ENCODE peak calls at places on chromosomes 2 and 18, in nine cellular contexts. One of them, this sample, is unnamed.

GRCh38 chr2:216695401-216695821 is at the start of gene IGFBP5:
- DNase-seq in right lobe of liver: peak; percentile 68
- DNase-seq in BJ: no peak
- DNase-seq in IMR-90: peak; percentile 94
- DNase-seq in choroid plexus epithelial cell: peak; percentile 94
- DNase-seq in transverse colon: peak; percentile 75
- DNase-seq in PC-9: peak; percentile 43
- DNase-seq in neural progenitor cell: peak; percentile 94
- DNase-seq in fibroblast of lung: peak; percentile 91
- DNase-seq in this sample: peak; percentile 84

GRCh38 chr2:143058795-143059194 is 70.4 kb upstream of the ARHGAP15 start:
- DNase-seq in right lobe of liver: no peak
- DNase-seq in BJ: no peak
- DNase-seq in IMR-90: no peak
- DNase-seq in choroid plexus epithelial cell: peak; percentile 17
- DNase-seq in transverse colon: no peak
- DNase-seq in PC-9: no peak
- DNase-seq in neural progenitor cell: no peak
- DNase-seq in fibroblast of lung: no peak
- DNase-seq in this sample: no peak

GRCh38 chr2:20534913-20535801 is 88.3 kb downstream of the RHOB start:
- DNase-seq in right lobe of liver: no peak
- DNase-seq in BJ: no peak
- DNase-seq in IMR-90: no peak
- DNase-seq in choroid plexus epithelial cell: no peak
- DNase-seq in transverse colon: no peak
- DNase-seq in PC-9: no peak
- DNase-seq in neural progenitor cell: no peak
- DNase-seq in fibroblast of lung: no peak
- DNase-seq in this sample: no peak

GRCh38 chr2:237280235-237280634 is 133.7 kb downstream of the COL6A3 start:
- DNase-seq in right lobe of liver: no peak
- DNase-seq in BJ: peak; percentile 97
- DNase-seq in IMR-90: peak; percentile 99
- DNase-seq in choroid plexus epithelial cell: peak; percentile 97
- DNase-seq in transverse colon: no peak
- DNase-seq in PC-9: no peak
- DNase-seq in neural progenitor cell: no peak
- DNase-seq in fibroblast of lung: peak; percentile 99
- DNase-seq in this sample: peak; percentile 92

GRCh38 chr2:200042102-200042735 is 86.8 kb downstream of the MAIP1 start:
- DNase-seq in right lobe of liver: no peak
- DNase-seq in BJ: peak; percentile 47
- DNase-seq in IMR-90: peak; percentile 90
- DNase-seq in choroid plexus epithelial cell: peak; percentile 65
- DNase-seq in transverse colon: no peak
- DNase-seq in PC-9: no peak
- DNase-seq in neural progenitor cell: no peak
- DNase-seq in fibroblast of lung: peak; percentile 90
- DNase-seq in this sample: peak; percentile 74

GRCh38 chr2:46845542-46846453 is 69.8 kb downstream of the MCFD2 start:
- DNase-seq in right lobe of liver: peak; percentile 42
- DNase-seq in BJ: no peak
- DNase-seq in IMR-90: no peak
- DNase-seq in choroid plexus epithelial cell: no peak
- DNase-seq in transverse colon: no peak
- DNase-seq in PC-9: no peak
- DNase-seq in neural progenitor cell: no peak
- DNase-seq in fibroblast of lung: no peak
- DNase-seq in this sample: no peak

GRCh38 chr2:111126581-111126980 is 5.9 kb downstream of the BCL2L11 start:
- DNase-seq in right lobe of liver: no peak
- DNase-seq in BJ: no peak
- DNase-seq in IMR-90: no peak
- DNase-seq in choroid plexus epithelial cell: no peak
- DNase-seq in transverse colon: no peak
- DNase-seq in PC-9: no peak
- DNase-seq in neural progenitor cell: no peak
- DNase-seq in fibroblast of lung: no peak
- DNase-seq in this sample: no peak

GRCh38 chr2:18455256-18455862 is 105.1 kb downstream of the RDH14 start:
- DNase-seq in right lobe of liver: no peak
- DNase-seq in BJ: peak; percentile 65
- DNase-seq in IMR-90: peak; percentile 89
- DNase-seq in choroid plexus epithelial cell: peak; percentile 74
- DNase-seq in transverse colon: no peak
- DNase-seq in PC-9: no peak
- DNase-seq in neural progenitor cell: peak; percentile 37
- DNase-seq in fibroblast of lung: peak; percentile 84
- DNase-seq in this sample: peak; percentile 96

GRCh38 chr18:32454667-32455066 is 16.0 kb downstream of the GAREM1 start:
- DNase-seq in right lobe of liver: no peak
- DNase-seq in BJ: no peak
- DNase-seq in IMR-90: peak; percentile 9
- DNase-seq in choroid plexus epithelial cell: peak; percentile 58
- DNase-seq in transverse colon: no peak
- DNase-seq in PC-9: no peak
- DNase-seq in neural progenitor cell: no peak
- DNase-seq in fibroblast of lung: no peak
- DNase-seq in this sample: peak; percentile 11

GRCh38 chr2:216673609-216674008 is 21.7 kb downstream of the IGFBP5 start:
- DNase-seq in right lobe of liver: no peak
- DNase-seq in BJ: no peak
- DNase-seq in IMR-90: no peak
- DNase-seq in choroid plexus epithelial cell: no peak
- DNase-seq in transverse colon: no peak
- DNase-seq in PC-9: no peak
- DNase-seq in neural progenitor cell: no peak
- DNase-seq in fibroblast of lung: no peak
- DNase-seq in this sample: no peak

GRCh38 chr2:100279586-100280534 is 42.4 kb downstream of the LONRF2 start:
- DNase-seq in right lobe of liver: no peak
- DNase-seq in BJ: no peak
- DNase-seq in IMR-90: no peak
- DNase-seq in choroid plexus epithelial cell: no peak
- DNase-seq in transverse colon: no peak
- DNase-seq in PC-9: no peak
- DNase-seq in neural progenitor cell: no peak
- DNase-seq in fibroblast of lung: no peak
- DNase-seq in this sample: no peak

GRCh38 chr18:12305930-12306629 is 2.0 kb upstream of the TUBB6 start:
- DNase-seq in right lobe of liver: no peak
- DNase-seq in BJ: no peak
- DNase-seq in IMR-90: peak; percentile 20
- DNase-seq in choroid plexus epithelial cell: no peak
- DNase-seq in transverse colon: no peak
- DNase-seq in PC-9: no peak
- DNase-seq in neural progenitor cell: peak; percentile 71
- DNase-seq in fibroblast of lung: no peak
- DNase-seq in this sample: no peak

GRCh38 chr2:53582556-53582955 is 185.0 kb upstream of the CHAC2 start:
- DNase-seq in right lobe of liver: no peak
- DNase-seq in BJ: no peak
- DNase-seq in IMR-90: no peak
- DNase-seq in choroid plexus epithelial cell: no peak
- DNase-seq in transverse colon: no peak
- DNase-seq in PC-9: no peak
- DNase-seq in neural progenitor cell: no peak
- DNase-seq in fibroblast of lung: no peak
- DNase-seq in this sample: no peak

GRCh38 chr2:158443613-158444012 is 12.9 kb downstream of the CCDC148 start:
- DNase-seq in right lobe of liver: no peak
- DNase-seq in BJ: no peak
- DNase-seq in IMR-90: no peak
- DNase-seq in choroid plexus epithelial cell: no peak
- DNase-seq in transverse colon: no peak
- DNase-seq in PC-9: no peak
- DNase-seq in neural progenitor cell: no peak
- DNase-seq in fibroblast of lung: no peak
- DNase-seq in this sample: no peak

GRCh38 chr2:113206251-113206650 is 32.5 kb downstream of the PSD4 start:
- DNase-seq in right lobe of liver: no peak
- DNase-seq in BJ: no peak
- DNase-seq in IMR-90: no peak
- DNase-seq in choroid plexus epithelial cell: no peak
- DNase-seq in transverse colon: no peak
- DNase-seq in PC-9: no peak
- DNase-seq in neural progenitor cell: no peak
- DNase-seq in fibroblast of lung: no peak
- DNase-seq in this sample: no peak

GRCh38 chr2:37671013-37671815 is at the start of gene CDC42EP3:
- DNase-seq in right lobe of liver: peak; percentile 83
- DNase-seq in BJ: no peak
- DNase-seq in IMR-90: no peak
- DNase-seq in choroid plexus epithelial cell: peak; percentile 40
- DNase-seq in transverse colon: peak; percentile 81
- DNase-seq in PC-9: peak; percentile 74
- DNase-seq in neural progenitor cell: peak; percentile 88
- DNase-seq in fibroblast of lung: peak; percentile 43
- DNase-seq in this sample: peak; percentile 28

GRCh38 chr2:238167761-238168160 is 9.0 kb downstream of the ERFE start:
- DNase-seq in right lobe of liver: no peak
- DNase-seq in BJ: no peak
- DNase-seq in IMR-90: peak; percentile 43
- DNase-seq in choroid plexus epithelial cell: peak; percentile 50
- DNase-seq in transverse colon: no peak
- DNase-seq in PC-9: no peak
- DNase-seq in neural progenitor cell: no peak
- DNase-seq in fibroblast of lung: peak; percentile 33
- DNase-seq in this sample: peak; percentile 25

GRCh38 chr2:196988599-196988998 is 62.1 kb upstream of the PGAP1 start:
- DNase-seq in right lobe of liver: no peak
- DNase-seq in BJ: no peak
- DNase-seq in IMR-90: no peak
- DNase-seq in choroid plexus epithelial cell: no peak
- DNase-seq in transverse colon: no peak
- DNase-seq in PC-9: no peak
- DNase-seq in neural progenitor cell: no peak
- DNase-seq in fibroblast of lung: no peak
- DNase-seq in this sample: no peak
- H3K4me3 ChIP-seq in right lobe of liver: no peak overlapping the region
- H3K4me3 ChIP-seq in BJ: no peak overlapping the region
- H3K4me3 ChIP-seq in IMR-90: no peak overlapping the region
- H3K4me3 ChIP-seq in choroid plexus epithelial cell: no peak overlapping the region
- H3K4me3 ChIP-seq in transverse colon: no peak overlapping the region
- H3K4me3 ChIP-seq in PC-9: peak overlapping the region; percentile 22
- H3K4me3 ChIP-seq in neural progenitor cell: no peak overlapping the region
- H3K4me3 ChIP-seq in fibroblast of lung: no peak overlapping the region
- H3K4me3 ChIP-seq in this sample: no peak overlapping the region

GRCh38 chr2:189444322-189444721 is 3.0 kb downstream of the WDR75 start:
- DNase-seq in right lobe of liver: no peak
- DNase-seq in BJ: no peak
- DNase-seq in IMR-90: peak; percentile 35
- DNase-seq in choroid plexus epithelial cell: peak; percentile 41
- DNase-seq in transverse colon: no peak
- DNase-seq in PC-9: no peak
- DNase-seq in neural progenitor cell: no peak
- DNase-seq in fibroblast of lung: peak; percentile 16
- DNase-seq in this sample: peak; percentile 9

GRCh38 chr2:189440947-189441708 is at the start of gene WDR75:
- DNase-seq in right lobe of liver: peak; percentile 96
- DNase-seq in BJ: peak; percentile 66
- DNase-seq in IMR-90: peak; percentile 94
- DNase-seq in choroid plexus epithelial cell: peak; percentile 97
- DNase-seq in transverse colon: peak; percentile 95
- DNase-seq in PC-9: peak; percentile 76
- DNase-seq in neural progenitor cell: peak; percentile 96
- DNase-seq in fibroblast of lung: peak; percentile 93
- DNase-seq in this sample: peak; percentile 96

GRCh38 chr2:189441709-189442074 is 418 bp downstream of the WDR75 start:
- DNase-seq in right lobe of liver: no peak
- DNase-seq in BJ: no peak
- DNase-seq in IMR-90: no peak
- DNase-seq in choroid plexus epithelial cell: no peak
- DNase-seq in transverse colon: no peak
- DNase-seq in PC-9: no peak
- DNase-seq in neural progenitor cell: no peak
- DNase-seq in fibroblast of lung: peak; percentile 3
- DNase-seq in this sample: no peak

GRCh38 chr2:189440644-189440946 is 679 bp upstream of the WDR75 start:
- DNase-seq in right lobe of liver: peak; percentile 51
- DNase-seq in BJ: no peak
- DNase-seq in IMR-90: no peak
- DNase-seq in choroid plexus epithelial cell: no peak
- DNase-seq in transverse colon: no peak
- DNase-seq in PC-9: no peak
- DNase-seq in neural progenitor cell: no peak
- DNase-seq in fibroblast of lung: no peak
- DNase-seq in this sample: no peak

GRCh38 chr2:189442468-189442867 is 1.2 kb downstream of the WDR75 start:
- DNase-seq in right lobe of liver: no peak
- DNase-seq in BJ: no peak
- DNase-seq in IMR-90: no peak
- DNase-seq in choroid plexus epithelial cell: no peak
- DNase-seq in transverse colon: no peak
- DNase-seq in PC-9: no peak
- DNase-seq in neural progenitor cell: no peak
- DNase-seq in fibroblast of lung: no peak
- DNase-seq in this sample: no peak
- H3K4me3 ChIP-seq in right lobe of liver: no peak overlapping the region
- H3K4me3 ChIP-seq in BJ: peak overlapping the region; percentile 84
- H3K4me3 ChIP-seq in IMR-90: no peak overlapping the region
- H3K4me3 ChIP-seq in choroid plexus epithelial cell: peak overlapping the region; percentile 84
- H3K4me3 ChIP-seq in transverse colon: no peak overlapping the region
- H3K4me3 ChIP-seq in PC-9: peak overlapping the region; percentile 95
- H3K4me3 ChIP-seq in neural progenitor cell: peak overlapping the region; percentile 84
- H3K4me3 ChIP-seq in fibroblast of lung: peak overlapping the region; percentile 100
- H3K4me3 ChIP-seq in this sample: peak overlapping the region; percentile 72

GRCh38 chr18:62939925-62940324 is 224.6 kb downstream of the PHLPP1 start:
- DNase-seq in right lobe of liver: no peak
- DNase-seq in BJ: no peak
- DNase-seq in IMR-90: no peak
- DNase-seq in choroid plexus epithelial cell: no peak
- DNase-seq in transverse colon: no peak
- DNase-seq in PC-9: no peak
- DNase-seq in neural progenitor cell: no peak
- DNase-seq in fibroblast of lung: no peak
- DNase-seq in this sample: no peak
- H3K4me3 ChIP-seq in right lobe of liver: no peak overlapping the region
- H3K4me3 ChIP-seq in BJ: no peak overlapping the region
- H3K4me3 ChIP-seq in IMR-90: no peak overlapping the region
- H3K4me3 ChIP-seq in choroid plexus epithelial cell: no peak overlapping the region
- H3K4me3 ChIP-seq in transverse colon: no peak overlapping the region
- H3K4me3 ChIP-seq in PC-9: no peak overlapping the region
- H3K4me3 ChIP-seq in neural progenitor cell: no peak overlapping the region
- H3K4me3 ChIP-seq in fibroblast of lung: no peak overlapping the region
- H3K4me3 ChIP-seq in this sample: no peak overlapping the region

DNA sequence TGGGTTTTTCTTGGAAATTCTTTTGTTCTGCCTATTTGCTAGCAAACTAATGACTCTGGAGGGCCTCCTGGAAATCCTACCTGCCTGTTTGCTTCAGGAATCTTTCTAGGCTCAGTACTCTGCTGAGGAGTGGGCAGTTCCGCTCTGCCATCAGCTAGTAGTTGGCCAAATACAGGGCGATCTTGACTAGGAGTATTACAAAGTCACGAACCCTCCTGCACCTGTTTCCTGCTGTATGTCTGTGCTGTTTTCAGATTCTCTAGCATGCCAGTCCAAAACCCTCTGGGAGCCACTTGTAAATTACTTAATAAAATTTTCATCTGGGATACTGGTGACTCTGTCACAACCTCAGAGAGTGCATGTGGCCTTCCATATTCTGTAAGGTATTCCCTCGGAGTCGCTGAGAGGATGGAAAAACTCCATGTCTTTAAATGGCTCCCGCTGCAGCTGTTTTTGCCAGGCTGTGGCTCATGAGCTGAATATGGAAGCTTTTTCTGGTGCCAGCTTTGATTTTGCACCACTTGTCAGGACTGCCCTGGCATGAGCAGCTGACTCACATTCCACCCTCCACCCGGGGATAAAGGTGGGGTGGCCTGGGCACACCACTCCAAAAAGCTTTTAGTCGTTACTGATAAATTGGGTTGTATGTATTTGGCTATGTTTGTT is 123.0 kb downstream of the RTN4 start:
- DNase-seq in right lobe of liver: no peak
- DNase-seq in BJ: no peak
- DNase-seq in IMR-90: no peak
- DNase-seq in choroid plexus epithelial cell: no peak
- DNase-seq in transverse colon: no peak
- DNase-seq in PC-9: no peak
- DNase-seq in neural progenitor cell: no peak
- DNase-seq in fibroblast of lung: no peak
- DNase-seq in this sample: no peak
- H3K4me3 ChIP-seq in right lobe of liver: no peak overlapping the region
- H3K4me3 ChIP-seq in BJ: no peak overlapping the region
- H3K4me3 ChIP-seq in IMR-90: no peak overlapping the region
- H3K4me3 ChIP-seq in choroid plexus epithelial cell: no peak overlapping the region
- H3K4me3 ChIP-seq in transverse colon: no peak overlapping the region
- H3K4me3 ChIP-seq in PC-9: no peak overlapping the region
- H3K4me3 ChIP-seq in neural progenitor cell: no peak overlapping the region
- H3K4me3 ChIP-seq in fibroblast of lung: no peak overlapping the region
- H3K4me3 ChIP-seq in this sample: no peak overlapping the region